ENCODE peak calls at places on chromosomes 4 and X, in four cellular contexts. L is retina, S is NB4, A is H54. Q is an unnamed sample.
A peak's percentile ranks its signal among the peaks of the same experiment; 100 is the strongest.

GRCh38 chrX:79084923-79085322 is 59.6 kb upstream of the GPR174 start:
- DNase-seq in L (no peak), A (no peak), S (no peak), Q (no peak)

GRCh38 chr4:183100827-183101226 is 1.8 kb downstream of the WWC2 start:
- DNase-seq in L (no peak), A (no peak), S (no peak), Q (no peak)

GRCh38 chr4:18247189-18247588 is 225.6 kb upstream of the LCORL start:
- DNase-seq in S (no peak), A (no peak), L (no peak), Q (no peak)

GRCh38 chr4:683982-684571 is 4.9 kb downstream of the SLC49A3 start:
- DNase-seq in L (peak; percentile 68), A (peak; percentile 58), S (peak; percentile 77), Q (no peak)

GRCh38 chr4:4578981-4579380 is 37.1 kb upstream of the STX18 start:
- DNase-seq in S (no peak), A (no peak), L (peak; percentile 59), Q (no peak)

GRCh38 chr4:113849771-113850170 is 88.2 kb upstream of the CAMK2D start:
- DNase-seq in S (no peak), A (no peak), L (no peak), Q (peak; percentile 68)

GRCh38 chr4:183828125-183828524 is 77.0 kb upstream of the STOX2 start:
- DNase-seq in S (no peak), A (no peak), L (no peak), Q (no peak)

GRCh38 chrX:1500701-1501624 is 36.0 kb downstream of the P2RY8 start:
- DNase-seq in S (no peak), L (no peak), A (no peak), Q (no peak)

GRCh38 chr4:113825272-113825671 is 63.7 kb upstream of the CAMK2D start:
- DNase-seq in S (peak; percentile 45), A (no peak), L (no peak), Q (no peak)

GRCh38 chr4:124890522-124890921 is 178.0 kb upstream of the ANKRD50 start:
- DNase-seq in L (no peak), A (no peak), S (no peak), Q (no peak)

GRCh38 chr4:88106205-88106604 is 52.2 kb downstream of the ABCG2 start:
- DNase-seq in S (no peak), L (no peak), A (no peak), Q (no peak)

GRCh38 chrX:74514384-74514783 is 93.1 kb downstream of the SLC16A2 start:
- DNase-seq in L (no peak), A (no peak), S (no peak), Q (no peak)

GRCh38 chr4:142824368-142824767 is 21.7 kb downstream of the INPP4B start:
- DNase-seq in A (no peak), L (no peak), S (no peak), Q (no peak)

Q was measured in sciatic nerve.